ENCODE peak calls at places on chromosome 15, in five cellular contexts. N is IMR-90, A is HepG2, J is A549, I is GM12878. T is an unnamed sample.

GRCh38 chr15:73781038-73781925 is 28.1 kb upstream of the INSYN1 start:
- DNase-seq in N (peak), I (no peak), A (no peak), J (peak), T (peak)

GRCh38 chr15:100722551-100723322 is 120.3 kb downstream of the ASB7 start:
- DNase-seq in A (no peak), N (no peak), I (no peak), J (no peak), T (no peak)

GRCh38 chr15:96331942-96332853 is 1.7 kb downstream of the NR2F2 start:
- DNase-seq in I (no peak), A (no peak), N (no peak), J (peak), T (peak)

GRCh38 chr15:96586901-96587300 is 256.4 kb downstream of the NR2F2 start:
- DNase-seq in N (no peak), A (no peak), I (no peak), J (no peak), T (no peak)

GRCh38 chr15:100083572-100083971 is 258.2 kb downstream of the ADAMTS17 start:
- DNase-seq in I (no peak), N (no peak), J (no peak), A (no peak), T (no peak)

GRCh38 chr15:51405646-51406194 is 64.3 kb downstream of the GLDN start:
- DNase-seq in I (no peak), N (peak), A (no peak), J (no peak), T (no peak)

GRCh38 chr15:85704021-85704420 is 90.7 kb downstream of the KLHL25 start:
- DNase-seq in A (no peak), I (no peak), J (no peak), N (peak), T (no peak)

GRCh38 chr15:80423215-80423614 is 19.0 kb downstream of the ARNT2 start:
- DNase-seq in N (peak), J (no peak), A (no peak), I (no peak), T (no peak)

GRCh38 chr15:65174491-65174890 is 10.7 kb downstream of the CLPX start:
- DNase-seq in I (no peak), N (no peak), J (no peak), A (no peak), T (no peak)

GRCh38 chr15:91780387-91780786 is 73.1 kb upstream of the SLCO3A1 start:
- DNase-seq in N (no peak), I (no peak), A (no peak), J (no peak), T (no peak)

GRCh38 chr15:89749951-89750559 is 994 bp downstream of the MESP1 start:
- DNase-seq in A (no peak), I (no peak), J (no peak), N (no peak), T (no peak)
- TF ChIP-seq BHLHE40 in A (no peak), I (no peak), J (no peak), N (no peak), T (no peak)

GRCh38 chr15:26628879-26629529 is 143.9 kb downstream of the GABRB3 start:
- DNase-seq in N (peak), A (no peak), I (no peak), J (peak), T (peak)
- TF ChIP-seq CTCF in N (no peak), A (no peak), I (no peak), J (peak), T (peak)

DNA sequence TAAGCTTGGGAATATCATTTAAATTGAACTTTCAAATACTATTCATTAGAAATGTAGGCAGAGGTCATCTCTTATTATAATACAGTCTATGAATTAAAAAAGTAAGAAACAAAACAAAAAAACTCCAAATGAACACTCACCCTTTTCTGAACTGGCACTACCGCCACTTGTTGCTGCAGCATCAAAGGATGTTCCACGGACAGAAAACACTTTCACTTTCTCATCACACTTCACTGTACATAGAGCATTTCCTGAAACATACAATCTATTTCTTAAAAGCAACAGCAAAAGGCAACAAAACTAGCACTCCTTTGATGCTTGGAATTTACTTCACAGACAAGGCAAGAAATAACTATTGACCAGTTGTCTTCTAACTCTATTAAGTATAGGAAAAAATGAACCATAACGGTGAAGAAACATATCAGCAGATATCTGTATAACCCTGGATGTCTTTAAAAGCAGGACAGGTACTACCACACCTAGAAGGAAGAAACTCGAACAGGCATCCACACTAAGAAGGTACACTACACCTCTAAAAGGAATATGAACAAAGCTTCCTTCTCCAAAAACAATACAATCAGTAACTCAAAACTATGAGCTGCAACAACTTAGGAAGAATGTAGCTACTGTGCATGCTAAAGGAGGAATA is 24.9 kb downstream of the ETFA start:
- DNase-seq in N (peak), J (no peak), I (peak), A (no peak), T (no peak)
- TF ChIP-seq BHLHE40 in N (no peak), J (no peak), I (peak), A (no peak), T (no peak)

GRCh38 chr15:40307421-40308165 is at the start of gene PLCB2:
- DNase-seq in J (no peak), A (peak), I (peak), N (no peak), T (peak)
- TF ChIP-seq CTCF in J (no peak), A (peak), I (peak), N (peak), T (peak)

GRCh38 chr15:88841201-88841600 is 38.0 kb downstream of the ACAN start:
- DNase-seq in J (no peak), N (no peak), I (no peak), A (no peak), T (no peak)
- TF ChIP-seq BHLHE40 in J (no peak), N (no peak), I (no peak), A (no peak), T (no peak)

T was measured in K562.